ENCODE peak calls at places on chromosomes 5 and 9, in four cellular contexts. One of them, this sample, is unnamed.

GRCh38 chr9:126623667-126624452 is 10.1 kb downstream of the LMX1B start:
- DNase-seq in H9: peak
- DNase-seq in IMR-90: no peak
- DNase-seq in mesendoderm: peak
- DNase-seq in this sample: no peak

GRCh38 chr9:121692606-121693505 is 41.4 kb downstream of the DAB2IP start:
- DNase-seq in IMR-90: peak
- DNase-seq in H9: peak
- DNase-seq in mesendoderm: peak
- DNase-seq in this sample: peak

GRCh38 chr5:41966706-41967105 is 41.6 kb downstream of the FBXO4 start:
- DNase-seq in H9: no peak
- DNase-seq in mesendoderm: no peak
- DNase-seq in IMR-90: no peak
- DNase-seq in this sample: no peak

GRCh38 chr5:19987594-19988345 is at the start of gene CDH18:
- DNase-seq in IMR-90: peak
- DNase-seq in H9: peak
- DNase-seq in mesendoderm: peak
- DNase-seq in this sample: peak

GRCh38 chr5:154273028-154273617 is 82.6 kb downstream of the GALNT10 start:
- DNase-seq in IMR-90: peak
- DNase-seq in mesendoderm: no peak
- DNase-seq in H9: no peak
- DNase-seq in this sample: peak

GRCh38 chr5:2866622-2867372 is 115.3 kb upstream of the IRX2 start:
- DNase-seq in H9: no peak
- DNase-seq in IMR-90: no peak
- DNase-seq in mesendoderm: no peak
- DNase-seq in this sample: no peak

GRCh38 chr5:134437340-134438267 is 25.9 kb upstream of the CDKN2AIPNL start:
- DNase-seq in H9: no peak
- DNase-seq in mesendoderm: no peak
- DNase-seq in IMR-90: peak
- DNase-seq in this sample: peak

GRCh38 chr5:100131161-100131560 is 404.0 kb upstream of the FAM174A start:
- DNase-seq in H9: no peak
- DNase-seq in IMR-90: no peak
- DNase-seq in mesendoderm: no peak
- DNase-seq in this sample: no peak

GRCh38 chr5:65986050-65986451 is 59.7 kb downstream of the ERBIN start:
- DNase-seq in mesendoderm: no peak
- DNase-seq in H9: no peak
- DNase-seq in IMR-90: peak
- DNase-seq in this sample: no peak

GRCh38 chr9:36892279-36892678 is 141.8 kb downstream of the PAX5 start:
- DNase-seq in mesendoderm: peak
- DNase-seq in H9: no peak
- DNase-seq in IMR-90: no peak
- DNase-seq in this sample: peak

GRCh38 chr5:157952374-157952685 is 93.4 kb upstream of the CLINT1 start:
- DNase-seq in H9: no peak
- DNase-seq in mesendoderm: no peak
- DNase-seq in IMR-90: no peak
- DNase-seq in this sample: no peak

GRCh38 chr5:1670342-1670741 is 129.3 kb downstream of the MRPL36 start:
- DNase-seq in H9: no peak
- DNase-seq in mesendoderm: no peak
- DNase-seq in IMR-90: peak
- DNase-seq in this sample: no peak

GRCh38 chr9:21709464-21710058 is 92.9 kb upstream of the MTAP start:
- DNase-seq in IMR-90: peak
- DNase-seq in H9: peak
- DNase-seq in mesendoderm: peak
- DNase-seq in this sample: peak

GRCh38 chr9:35687972-35688557 is 1.7 kb downstream of the TPM2 start:
- DNase-seq in IMR-90: no peak
- DNase-seq in H9: no peak
- DNase-seq in mesendoderm: no peak
- DNase-seq in this sample: no peak

GRCh38 chr5:139828207-139828895 is 32.7 kb downstream of the PSD2 start:
- DNase-seq in IMR-90: no peak
- DNase-seq in mesendoderm: no peak
- DNase-seq in H9: no peak
- DNase-seq in this sample: no peak

GRCh38 chr5:148374693-148375360 is 8.9 kb upstream of the FBXO38 start:
- DNase-seq in mesendoderm: peak
- DNase-seq in IMR-90: peak
- DNase-seq in H9: peak
- DNase-seq in this sample: peak

GRCh38 chr5:157657516-157657915 is 5.3 kb upstream of the SOX30 start:
- DNase-seq in IMR-90: no peak
- DNase-seq in H9: no peak
- DNase-seq in mesendoderm: peak
- DNase-seq in this sample: no peak

GRCh38 chr9:92044945-92045344 is 70.3 kb downstream of the SPTLC1 start:
- DNase-seq in mesendoderm: no peak
- DNase-seq in H9: no peak
- DNase-seq in IMR-90: no peak
- DNase-seq in this sample: no peak

GRCh38 chr9:97570899-97571298 is 62.3 kb downstream of the TSTD2 start:
- DNase-seq in mesendoderm: no peak
- DNase-seq in IMR-90: no peak
- DNase-seq in H9: no peak
- DNase-seq in this sample: no peak

GRCh38 chr5:73171495-73171894 is 1.5 kb upstream of the TMEM174 start:
- DNase-seq in H9: no peak
- DNase-seq in mesendoderm: peak
- DNase-seq in IMR-90: no peak
- DNase-seq in this sample: no peak

GRCh38 chr5:37578176-37578575 is 199.1 kb downstream of the WDR70 start:
- DNase-seq in IMR-90: no peak
- DNase-seq in H9: no peak
- DNase-seq in mesendoderm: no peak
- DNase-seq in this sample: no peak

GRCh38 chr5:71748360-71748759 is 29.3 kb downstream of the CARTPT start:
- DNase-seq in H9: no peak
- DNase-seq in IMR-90: no peak
- DNase-seq in mesendoderm: no peak
- DNase-seq in this sample: no peak

GRCh38 chr9:96587916-96588315 is 31.7 kb downstream of the CDC14B start:
- DNase-seq in mesendoderm: no peak
- DNase-seq in H9: no peak
- DNase-seq in IMR-90: no peak
- DNase-seq in this sample: no peak

GRCh38 chr9:14687042-14687719 is 6.1 kb downstream of the ZDHHC21 start:
- DNase-seq in H9: no peak
- DNase-seq in IMR-90: peak
- DNase-seq in mesendoderm: no peak
- DNase-seq in this sample: no peak

GRCh38 chr5:54753034-54753433 is 232.4 kb downstream of the ESM1 start:
- DNase-seq in mesendoderm: no peak
- DNase-seq in H9: no peak
- DNase-seq in IMR-90: peak
- DNase-seq in this sample: peak

GRCh38 chr5:39775458-39776365 is 350.9 kb upstream of the DAB2 start:
- DNase-seq in mesendoderm: peak
- DNase-seq in IMR-90: peak
- DNase-seq in H9: no peak
- DNase-seq in this sample: peak

GRCh38 chr5:27124590-27124989 is 86.2 kb upstream of the CDH9 start:
- DNase-seq in mesendoderm: peak
- DNase-seq in H9: no peak
- DNase-seq in IMR-90: peak
- DNase-seq in this sample: no peak

GRCh38 chr9:31355965-31356364 is 1028.5 kb upstream of the ACO1 start:
- DNase-seq in H9: no peak
- DNase-seq in mesendoderm: no peak
- DNase-seq in IMR-90: no peak
- DNase-seq in this sample: no peak

GRCh38 chr9:110252509-110253139 is 3.7 kb downstream of the TXN start:
- DNase-seq in IMR-90: no peak
- DNase-seq in H9: no peak
- DNase-seq in mesendoderm: peak
- DNase-seq in this sample: peak

GRCh38 chr5:158998911-158999705 is 100.6 kb downstream of the EBF1 start:
- DNase-seq in mesendoderm: no peak
- DNase-seq in IMR-90: no peak
- DNase-seq in H9: no peak
- DNase-seq in this sample: no peak

GRCh38 chr9:95268681-95269080 is 48.8 kb downstream of the FANCC start:
- DNase-seq in H9: peak
- DNase-seq in mesendoderm: peak
- DNase-seq in IMR-90: peak
- DNase-seq in this sample: peak

GRCh38 chr9:124553738-124554137 is 46.5 kb upstream of the NR5A1 start:
- DNase-seq in mesendoderm: no peak
- DNase-seq in IMR-90: peak
- DNase-seq in H9: no peak
- DNase-seq in this sample: peak

GRCh38 chr5:145365464-145365863 is 469.7 kb downstream of the PRELID2 start:
- DNase-seq in mesendoderm: no peak
- DNase-seq in IMR-90: no peak
- DNase-seq in H9: no peak
- DNase-seq in this sample: no peak

GRCh38 chr9:81416476-81417298 is 272.7 kb downstream of the TLE1 start:
- DNase-seq in mesendoderm: no peak
- DNase-seq in H9: no peak
- DNase-seq in IMR-90: peak
- DNase-seq in this sample: peak

GRCh38 chr5:142981886-142982820 is 212.0 kb downstream of the ARHGAP26 start:
- DNase-seq in H9: no peak
- DNase-seq in mesendoderm: peak
- DNase-seq in IMR-90: peak
- DNase-seq in this sample: peak

GRCh38 chr9:131668057-131668438 is 71.8 kb downstream of the RAPGEF1 start:
- DNase-seq in H9: no peak
- DNase-seq in IMR-90: no peak
- DNase-seq in mesendoderm: no peak
- DNase-seq in this sample: no peak

GRCh38 chr9:131666029-131666428 is 73.8 kb downstream of the RAPGEF1 start:
- DNase-seq in mesendoderm: no peak
- DNase-seq in H9: no peak
- DNase-seq in IMR-90: peak
- DNase-seq in this sample: no peak

GRCh38 chr9:131668439-131669233 is 71.2 kb downstream of the RAPGEF1 start:
- DNase-seq in mesendoderm: no peak
- DNase-seq in IMR-90: peak
- DNase-seq in H9: no peak
- DNase-seq in this sample: no peak

GRCh38 chr9:131666779-131667178 is 73.1 kb downstream of the RAPGEF1 start:
- DNase-seq in IMR-90: no peak
- DNase-seq in mesendoderm: no peak
- DNase-seq in H9: no peak
- DNase-seq in this sample: no peak

GRCh38 chr9:131667576-131667975 is 72.3 kb downstream of the RAPGEF1 start:
- DNase-seq in mesendoderm: no peak
- DNase-seq in H9: no peak
- DNase-seq in IMR-90: no peak
- DNase-seq in this sample: peak
- H2AK5ac ChIP-seq in mesendoderm: no peak
- H2AK5ac ChIP-seq in H9: no peak
- H2AK5ac ChIP-seq in IMR-90: peak
- H2AK5ac ChIP-seq in this sample: no peak

GRCh38 chr9:137199411-137200121 is 975 bp downstream of the TPRN start:
- DNase-seq in IMR-90: peak
- DNase-seq in H9: no peak
- DNase-seq in mesendoderm: peak
- DNase-seq in this sample: no peak

GRCh38 chr9:137202966-137203365 is 2.4 kb upstream of the TPRN start:
- DNase-seq in mesendoderm: no peak
- DNase-seq in H9: no peak
- DNase-seq in IMR-90: no peak
- DNase-seq in this sample: no peak

GRCh38 chr9:137200311-137201204 is at the start of gene TPRN:
- DNase-seq in mesendoderm: peak
- DNase-seq in H9: peak
- DNase-seq in IMR-90: peak
- DNase-seq in this sample: peak

GRCh38 chr9:137198748-137199276 is 1.7 kb downstream of the TPRN start:
- DNase-seq in mesendoderm: no peak
- DNase-seq in H9: no peak
- DNase-seq in IMR-90: no peak
- DNase-seq in this sample: no peak

GRCh38 chr9:137201205-137201868 is 796 bp upstream of the TPRN start:
- DNase-seq in mesendoderm: peak
- DNase-seq in H9: no peak
- DNase-seq in IMR-90: no peak
- DNase-seq in this sample: no peak
- H2AK5ac ChIP-seq in mesendoderm: no peak
- H2AK5ac ChIP-seq in H9: no peak
- H2AK5ac ChIP-seq in IMR-90: peak
- H2AK5ac ChIP-seq in this sample: peak

GRCh38 chr9:130219661-130220081 is 45.9 kb upstream of the HMCN2 start:
- DNase-seq in mesendoderm: peak
- DNase-seq in IMR-90: no peak
- DNase-seq in H9: no peak
- DNase-seq in this sample: no peak
- H2AK5ac ChIP-seq in mesendoderm: no peak
- H2AK5ac ChIP-seq in IMR-90: peak
- H2AK5ac ChIP-seq in H9: no peak
- H2AK5ac ChIP-seq in this sample: no peak

DNA sequence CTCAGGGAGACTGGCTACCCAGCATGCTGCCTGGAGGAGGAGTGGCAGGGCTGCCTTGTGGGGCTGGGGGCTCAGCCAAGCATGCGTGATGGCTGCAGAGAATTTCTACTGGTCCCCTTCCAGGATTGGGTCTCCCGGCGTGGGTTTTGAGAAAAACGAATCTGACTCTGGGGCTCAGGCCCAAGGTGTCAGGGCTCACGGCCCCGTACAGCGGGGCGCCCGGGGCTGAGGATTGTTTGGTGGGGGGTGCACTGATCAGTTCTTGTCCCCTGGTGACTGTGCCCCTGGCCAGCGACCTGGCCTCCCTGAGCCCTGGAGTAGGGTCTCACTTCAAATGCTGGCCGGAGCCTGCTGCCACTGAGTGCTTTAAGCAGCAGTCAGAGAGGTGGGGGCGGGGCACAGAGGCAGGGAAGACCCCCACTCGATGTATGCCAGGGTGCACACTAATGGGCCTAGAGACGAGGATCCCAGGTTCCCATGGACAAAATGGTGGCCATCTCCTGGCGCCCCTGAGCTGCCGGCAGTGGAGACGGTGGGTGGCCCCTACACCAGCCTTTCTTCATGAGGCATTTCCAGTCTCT is 45.5 kb upstream of the RNU6ATAC start:
- DNase-seq in mesendoderm: no peak
- DNase-seq in IMR-90: no peak
- DNase-seq in H9: no peak
- DNase-seq in this sample: no peak
- H2AK5ac ChIP-seq in mesendoderm: no peak
- H2AK5ac ChIP-seq in IMR-90: peak
- H2AK5ac ChIP-seq in H9: no peak
- H2AK5ac ChIP-seq in this sample: no peak

GRCh38 chr9:71768388-71769174 is at the start of gene CEMIP2:
- DNase-seq in mesendoderm: peak
- DNase-seq in IMR-90: peak
- DNase-seq in H9: peak
- DNase-seq in this sample: peak
- H2AK5ac ChIP-seq in mesendoderm: no peak
- H2AK5ac ChIP-seq in IMR-90: peak
- H2AK5ac ChIP-seq in H9: no peak
- H2AK5ac ChIP-seq in this sample: no peak